ENCODE peak calls at places on chromosomes 6 and 20, in seven cellular contexts. H, G, Y, B, K, Z and M are unnamed samples.
A peak's percentile ranks its signal among the peaks of the same experiment; 100 is the strongest.

GRCh38 chr20:49318430-49319203 is 40.8 kb upstream of the ZNFX1 start:
- DNase-seq in H (no peak), K (no peak), G (no peak), Y (no peak), Z (no peak), B (peak; percentile 57), M (peak; percentile 54)

GRCh38 chr6:163533443-163533842 is 118.9 kb downstream of the QKI start:
- DNase-seq in B (no peak), K (no peak), Y (no peak), H (no peak), G (peak; percentile 90), Z (no peak), M (no peak)

GRCh38 chr20:45450097-45450818 is 19.3 kb upstream of the WFDC2 start:
- DNase-seq in G (peak; percentile 72), Z (no peak), Y (no peak), H (no peak), B (peak; percentile 70), K (no peak), M (no peak)

GRCh38 chr6:27273783-27274182 is 26.3 kb downstream of the PRSS16 start:
- DNase-seq in B (no peak), Y (no peak), Z (no peak), H (no peak), K (no peak), G (no peak), M (no peak)

GRCh38 chr6:170202416-170203135 is 88.3 kb downstream of the DLL1 start:
- DNase-seq in B (no peak), Z (no peak), G (no peak), K (no peak), H (no peak), Y (no peak), M (no peak)

GRCh38 chr6:9540534-9541126 is 874.2 kb downstream of the TFAP2A start:
- DNase-seq in H (no peak), K (no peak), Y (no peak), Z (no peak), B (peak; percentile 40), G (peak; percentile 82), M (no peak)

GRCh38 chr6:6006428-6007310 is at the start of gene NRN1:
- DNase-seq in B (peak; percentile 52), H (no peak), Z (no peak), Y (no peak), G (no peak), K (no peak), M (no peak)

GRCh38 chr20:10076126-10077080 is 41.6 kb downstream of the ANKEF1 start:
- DNase-seq in B (no peak), H (no peak), G (peak; percentile 40), Y (no peak), K (no peak), Z (no peak), M (no peak)

GRCh38 chr6:145199961-145200360 is 535.4 kb downstream of the EPM2A start:
- DNase-seq in K (no peak), G (peak; percentile 21), Z (no peak), Y (no peak), B (no peak), H (no peak), M (no peak)

GRCh38 chr6:157613011-157613522 is 210.0 kb upstream of the SNX9 start:
- DNase-seq in Y (no peak), H (no peak), G (peak; percentile 82), K (no peak), Z (no peak), B (no peak), M (no peak)

GRCh38 chr6:126267621-126268020 is 72.3 kb upstream of the CENPW start:
- DNase-seq in B (no peak), Z (no peak), K (no peak), H (no peak), G (peak; percentile 5), Y (peak; percentile 43), M (no peak)

GRCh38 chr6:5066456-5067093 is 18.6 kb upstream of the PPP1R3G start:
- DNase-seq in H (no peak), Y (no peak), Z (no peak), K (no peak), B (no peak), G (no peak), M (no peak)

GRCh38 chr6:28789553-28790083 is 134.2 kb downstream of the TRIM27 start:
- DNase-seq in G (peak; percentile 61), Y (peak; percentile 26), H (no peak), Z (no peak), B (peak; percentile 54), K (no peak), M (no peak)

GRCh38 chr20:872855-873520 is 39.5 kb downstream of the FAM110A start:
- DNase-seq in Y (no peak), B (peak; percentile 73), H (no peak), G (no peak), Z (no peak), K (no peak), M (no peak)

GRCh38 chr6:133948472-133948871 is 4.6 kb upstream of the TBPL1 start:
- DNase-seq in G (no peak), Y (no peak), H (no peak), B (no peak), K (no peak), Z (no peak), M (no peak)

GRCh38 chr6:167311286-167311685 is 13.6 kb upstream of the TTLL2 start:
- DNase-seq in K (no peak), G (no peak), H (no peak), Y (peak; percentile 64), B (no peak), Z (no peak), M (no peak)

GRCh38 chr6:12196326-12196936 is 93.7 kb upstream of the EDN1 start:
- DNase-seq in G (peak; percentile 59), Y (no peak), Z (no peak), B (no peak), K (no peak), H (no peak), M (no peak)

GRCh38 chr6:88749849-88750248 is 213.6 kb downstream of the RNGTT start:
- DNase-seq in B (no peak), G (no peak), Z (no peak), K (no peak), Y (no peak), H (no peak), M (no peak)

GRCh38 chr6:16244446-16244845 is 6.1 kb downstream of the GMPR start:
- DNase-seq in G (peak; percentile 32), B (no peak), Z (no peak), K (peak; percentile 55), Y (no peak), H (no peak), M (no peak)

GRCh38 chr6:25392372-25392771 is 113.2 kb downstream of the CARMIL1 start:
- DNase-seq in G (peak; percentile 22), H (no peak), Y (no peak), Z (no peak), K (no peak), B (no peak), M (no peak)

GRCh38 chr20:37316116-37316774 is 26.8 kb downstream of the MANBAL start:
- DNase-seq in G (no peak), B (peak; percentile 27), Y (no peak), K (no peak), Z (no peak), H (peak; percentile 73), M (no peak)

GRCh38 chr6:40436685-40437604 is 150.2 kb downstream of the LRFN2 start:
- DNase-seq in Z (no peak), K (no peak), B (no peak), H (no peak), Y (no peak), G (peak; percentile 30), M (no peak)

GRCh38 chr20:48614593-48615274 is 213.1 kb downstream of the PREX1 start:
- DNase-seq in H (peak; percentile 76), B (no peak), K (peak; percentile 6), Z (no peak), G (no peak), Y (no peak), M (peak; percentile 42)

GRCh38 chr6:3796396-3796795 is 44.9 kb upstream of the PXDC1 start:
- DNase-seq in Y (no peak), Z (no peak), K (no peak), G (no peak), H (no peak), B (no peak), M (no peak)

GRCh38 chr20:59939052-59939878 is 840 bp downstream of the PPP1R3D start:
- DNase-seq in H (no peak), B (peak; percentile 55), Y (peak; percentile 23), Z (peak; percentile 30), G (no peak), K (peak; percentile 59), M (peak; percentile 56)

GRCh38 chr6:14728396-14729024 is 517.4 kb upstream of the JARID2 start:
- DNase-seq in Y (peak; percentile 71), B (no peak), G (peak; percentile 82), Z (no peak), H (no peak), K (peak; percentile 57), M (peak; percentile 57)

GRCh38 chr6:14267885-14268660 is 150.5 kb downstream of the CD83 start:
- DNase-seq in Y (no peak), G (no peak), K (no peak), B (no peak), Z (no peak), H (no peak), M (no peak)

GRCh38 chr6:121319603-121320002 is 14.7 kb downstream of the TBC1D32 start:
- DNase-seq in Y (no peak), B (no peak), K (no peak), G (no peak), Z (no peak), H (no peak), M (no peak)

GRCh38 chr20:25532015-25532751 is 53.1 kb downstream of the NINL start:
- DNase-seq in Z (no peak), H (no peak), Y (no peak), B (peak; percentile 82), K (no peak), G (no peak), M (no peak)

GRCh38 chr20:50574108-50574507 is 63.9 kb downstream of the PTPN1 start:
- DNase-seq in B (no peak), Y (no peak), G (no peak), Z (no peak), K (no peak), H (peak; percentile 80), M (no peak)
- H3K4me1 ChIP-seq in B (no peaks in the 10 kb centered on the region), Y (peaks cover 11% of the 10 kb centered on the region), G (peaks cover 9% of the 10 kb centered on the region), Z (peaks cover 52% of the 10 kb centered on the region), K (peaks cover 72% of the 10 kb centered on the region), H (no peaks in the 10 kb centered on the region), M (peaks cover 43% of the 10 kb centered on the region)

GRCh38 chr6:30507849-30508843 is 18.8 kb downstream of the HLA-E start:
- DNase-seq in Z (no peak), B (no peak), H (no peak), G (no peak), K (no peak), Y (no peak), M (no peak)
- H3K4me3 ChIP-seq in Z (no peak overlapping the region), B (no peak overlapping the region), H (no peak overlapping the region), G (no peak overlapping the region), K (no peak overlapping the region), Y (no peak overlapping the region), M (no peak overlapping the region)

GRCh38 chr6:45922728-45923351 is 92.8 kb downstream of the CLIC5 start:
- DNase-seq in G (peak; percentile 89), Z (peak; percentile 45), B (peak; percentile 85), H (no peak), K (peak; percentile 79), Y (peak; percentile 70), M (peak; percentile 66)
- TF ChIP-seq CTCF in G (peak; percentile 85), Z (peak; percentile 36), B (peak; percentile 84), H (peak; percentile 91), K (peak; percentile 54), Y (peak; percentile 55), M (peak; percentile 58)

DNA sequence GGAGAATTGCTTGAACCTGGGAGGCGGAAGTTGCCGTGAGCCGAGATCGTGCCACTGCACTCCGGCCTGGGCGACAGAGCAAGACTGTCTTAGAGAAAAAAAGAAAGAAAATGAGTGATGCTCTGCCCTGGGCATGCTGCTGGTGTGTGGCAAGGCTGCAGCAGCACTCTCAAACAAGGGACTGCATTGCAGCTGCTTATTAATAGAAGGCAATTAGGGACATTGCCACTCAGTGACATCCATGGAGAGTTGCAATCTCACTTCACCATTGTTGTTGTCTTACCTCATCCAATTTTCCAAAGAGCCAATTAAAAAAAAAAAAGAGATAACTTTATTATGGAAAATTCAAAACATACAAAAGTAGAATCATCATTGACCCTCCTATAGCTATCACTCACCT is 131.1 kb downstream of the LRRC1 start:
- DNase-seq in G (no peak), H (no peak), Y (no peak), B (no peak), K (no peak), Z (no peak), M (no peak)
- H3K4me1 ChIP-seq in G (peaks cover 4% of the 10 kb centered on the region), H (peaks cover 31% of the 10 kb centered on the region), Y (no peaks in the 10 kb centered on the region), B (no peaks in the 10 kb centered on the region), K (no peaks in the 10 kb centered on the region), Z (peaks cover 4% of the 10 kb centered on the region), M (peaks cover 7% of the 10 kb centered on the region)